ENCODE peak calls at places on chromosomes 7 and 10, in seven cellular contexts. X, D, I, O, B, W and F are unnamed samples.

GRCh38 chr10:126459878-126460481 is 71.7 kb upstream of the ADAM12 start:
- DNase-seq in D (peak), B (no peak), X (no peak), W (peak), O (peak), I (no peak), F (no peak)

GRCh38 chr7:130272456-130273080 is 5.9 kb downstream of the CPA2 start:
- DNase-seq in W (no peak), B (no peak), X (no peak), I (no peak), O (no peak), D (no peak), F (no peak)

GRCh38 chr10:35442006-35442405 is 105.7 kb downstream of the CCNY start:
- DNase-seq in I (no peak), B (no peak), X (no peak), W (no peak), D (no peak), O (no peak), F (peak)

GRCh38 chr7:81159402-81159801 is 240.6 kb upstream of the SEMA3C start:
- DNase-seq in O (no peak), D (no peak), B (no peak), I (no peak), X (no peak), W (no peak), F (no peak)

GRCh38 chr7:132406039-132406438 is 170.2 kb downstream of the PLXNA4 start:
- DNase-seq in O (no peak), X (no peak), I (no peak), B (no peak), D (no peak), W (no peak), F (no peak)

GRCh38 chr10:127815147-127815546 is 77.6 kb downstream of the CLRN3 start:
- DNase-seq in I (no peak), W (no peak), B (no peak), X (no peak), O (no peak), D (no peak), F (no peak)

GRCh38 chr7:33764752-33765451 is 140.4 kb upstream of the BMPER start:
- DNase-seq in O (no peak), W (no peak), X (no peak), D (peak), I (no peak), B (no peak), F (no peak)

GRCh38 chr7:39741942-39742623 is 118.7 kb downstream of the RALA start:
- DNase-seq in B (no peak), W (no peak), D (peak), X (no peak), I (peak), O (no peak), F (peak)

GRCh38 chr10:63137306-63137705 is 4.2 kb downstream of the NRBF2 start:
- DNase-seq in D (peak), W (no peak), X (no peak), B (no peak), O (no peak), I (no peak), F (peak)

GRCh38 chr10:116272497-116273221 is at the start of gene GFRA1:
- DNase-seq in I (no peak), B (peak), O (no peak), D (peak), W (no peak), X (peak), F (no peak)

GRCh38 chr7:148303295-148304013 is 287.1 kb upstream of the C7orf33 start:
- DNase-seq in X (no peak), O (peak), I (peak), D (peak), W (no peak), B (peak), F (no peak)

GRCh38 chr7:115267503-115267902 is 345.6 kb downstream of the MDFIC start:
- DNase-seq in O (no peak), X (no peak), D (no peak), B (no peak), I (no peak), W (no peak), F (no peak)

GRCh38 chr7:117872565-117873055 is 631 bp downstream of the CTTNBP2 start:
- DNase-seq in B (peak), W (no peak), O (no peak), X (peak), I (no peak), D (no peak), F (no peak)
- TF ChIP-seq CTCF in B (no peak), W (peak), O (no peak), X (no peak), I (no peak), D (no peak), F (no peak)

GRCh38 chr7:122143751-122144711 is at the start of gene AASS:
- DNase-seq in W (peak), B (peak), D (peak), O (peak), I (peak), X (peak), F (peak)
- TF ChIP-seq CTCF in W (peak), B (no peak), D (peak), O (peak), I (no peak), X (no peak), F (no peak)

DNA sequence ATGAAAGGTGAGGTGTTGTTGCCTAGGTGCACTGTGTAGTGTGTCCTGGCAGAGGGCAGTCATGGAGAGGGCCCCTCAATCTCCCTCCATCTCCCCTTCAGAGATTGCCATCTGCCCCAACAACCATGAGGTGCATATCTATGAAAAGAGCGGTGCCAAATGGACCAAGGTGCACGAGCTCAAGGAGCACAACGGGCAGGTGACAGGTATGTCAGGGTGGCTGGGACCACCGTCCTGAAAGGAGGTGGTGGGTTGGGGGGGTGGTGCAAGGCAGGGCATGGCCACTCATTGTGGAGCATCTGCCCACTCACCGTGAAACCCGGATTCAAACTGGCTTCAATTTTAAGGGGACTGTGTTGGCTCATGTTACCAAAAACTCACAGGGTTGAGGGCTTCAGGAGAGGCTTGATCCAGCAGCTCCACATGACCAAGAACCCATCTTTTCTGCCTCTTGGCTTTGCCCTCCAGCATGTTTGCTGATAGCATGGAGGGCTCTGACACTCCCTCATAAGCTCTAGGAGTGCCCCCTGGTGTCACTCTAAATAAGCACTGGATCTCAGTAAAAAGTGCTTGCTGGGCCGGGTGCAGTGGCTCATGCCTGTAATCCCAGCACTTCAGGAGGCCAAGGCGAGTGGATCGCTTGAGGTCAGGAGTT is 12.2 kb downstream of the ARPC1B start:
- DNase-seq in D (peak), O (no peak), I (no peak), B (no peak), X (no peak), W (no peak), F (peak)
- TF ChIP-seq CTCF in D (peak), O (peak), I (no peak), B (peak), X (peak), W (no peak), F (peak)

DNA sequence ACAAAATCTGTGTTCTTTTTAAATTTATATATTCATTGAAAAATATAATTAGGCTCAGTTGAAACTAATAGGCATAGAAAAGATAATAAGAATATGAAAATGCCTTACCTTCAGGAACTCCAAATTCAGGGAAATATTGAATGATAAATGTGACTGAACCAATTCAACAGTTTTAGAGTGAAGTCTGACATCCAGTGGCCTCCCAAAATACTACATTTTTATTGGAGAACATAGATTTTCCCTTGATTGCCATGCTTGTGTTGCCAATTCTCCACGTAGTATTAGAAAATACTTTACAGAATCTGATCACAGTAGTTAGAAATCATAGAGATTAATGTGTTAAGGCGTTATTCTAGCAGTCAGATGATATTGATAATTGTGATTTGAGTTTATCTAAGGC is 1246.7 kb downstream of the GATA3 start:
- DNase-seq in I (no peak), X (no peak), W (no peak), B (no peak), O (no peak), D (no peak), F (no peak)
- TF ChIP-seq CTCF in I (no peak), X (no peak), W (peak), B (no peak), O (no peak), D (no peak), F (no peak)

GRCh38 chr7:73971701-73972341 is 56.2 kb upstream of the ELN start:
- DNase-seq in B (no peak), D (no peak), W (no peak), X (no peak), I (no peak), O (no peak), F (no peak)
- TF ChIP-seq CTCF in B (no peak), D (no peak), W (peak), X (no peak), I (no peak), O (no peak), F (no peak)

DNA sequence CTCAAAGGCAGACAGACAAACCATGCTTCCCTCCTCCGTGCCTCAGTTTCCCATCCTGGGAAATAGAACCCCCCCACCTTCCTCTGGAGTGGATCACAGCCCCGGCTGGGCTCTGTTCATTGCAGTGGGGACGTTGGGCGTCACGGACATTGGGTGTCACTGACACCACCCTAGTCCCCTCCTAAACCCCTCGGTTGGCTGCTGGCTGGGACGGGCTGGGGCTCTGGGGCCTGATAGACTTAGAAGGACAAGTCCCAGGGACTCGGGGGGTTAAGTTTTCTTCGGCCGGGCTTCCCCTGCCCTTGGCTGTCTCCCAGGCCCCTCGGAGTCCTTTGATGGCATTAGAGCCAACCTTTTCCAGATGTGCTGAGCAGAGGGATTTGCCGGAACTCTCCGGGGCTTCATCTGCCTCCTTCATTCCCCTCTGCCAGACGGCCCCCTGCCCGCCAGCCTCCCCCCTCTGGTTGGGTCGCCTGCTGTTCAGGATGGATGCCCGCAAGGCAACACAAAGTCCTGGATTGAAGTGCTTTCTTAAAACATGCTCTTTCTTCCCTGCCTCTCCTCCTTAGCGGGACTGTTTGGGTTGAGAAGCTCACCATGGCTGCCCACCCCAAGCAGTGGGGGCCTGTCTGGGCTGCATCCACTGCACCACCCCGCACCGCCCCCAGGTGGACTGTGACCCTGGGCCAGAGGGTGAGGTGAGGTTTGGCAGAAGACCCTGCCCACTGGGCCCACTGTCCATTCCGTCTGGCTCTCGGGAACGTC is 73.0 kb downstream of the COL26A1 start:
- DNase-seq in W (no peak), B (no peak), I (no peak), O (no peak), D (no peak), X (no peak), F (no peak)
- TF ChIP-seq CTCF in W (no peak), B (no peak), I (no peak), O (no peak), D (no peak), X (no peak), F (no peak)

GRCh38 chr10:100618856-100619255 is 83.1 kb downstream of the HIF1AN start:
- DNase-seq in I (no peak), X (no peak), D (no peak), W (no peak), O (no peak), B (no peak), F (no peak)

GRCh38 chr10:100623541-100623940 is 87.8 kb downstream of the HIF1AN start:
- DNase-seq in W (no peak), I (no peak), O (no peak), X (no peak), B (no peak), D (no peak), F (no peak)

GRCh38 chr10:100620087-100620835 is 84.5 kb downstream of the HIF1AN start:
- DNase-seq in O (no peak), W (no peak), B (no peak), D (no peak), I (no peak), X (no peak), F (no peak)

GRCh38 chr10:100624298-100624697 is 88.6 kb downstream of the HIF1AN start:
- DNase-seq in D (no peak), I (no peak), O (no peak), X (no peak), B (no peak), W (no peak), F (no peak)

DNA sequence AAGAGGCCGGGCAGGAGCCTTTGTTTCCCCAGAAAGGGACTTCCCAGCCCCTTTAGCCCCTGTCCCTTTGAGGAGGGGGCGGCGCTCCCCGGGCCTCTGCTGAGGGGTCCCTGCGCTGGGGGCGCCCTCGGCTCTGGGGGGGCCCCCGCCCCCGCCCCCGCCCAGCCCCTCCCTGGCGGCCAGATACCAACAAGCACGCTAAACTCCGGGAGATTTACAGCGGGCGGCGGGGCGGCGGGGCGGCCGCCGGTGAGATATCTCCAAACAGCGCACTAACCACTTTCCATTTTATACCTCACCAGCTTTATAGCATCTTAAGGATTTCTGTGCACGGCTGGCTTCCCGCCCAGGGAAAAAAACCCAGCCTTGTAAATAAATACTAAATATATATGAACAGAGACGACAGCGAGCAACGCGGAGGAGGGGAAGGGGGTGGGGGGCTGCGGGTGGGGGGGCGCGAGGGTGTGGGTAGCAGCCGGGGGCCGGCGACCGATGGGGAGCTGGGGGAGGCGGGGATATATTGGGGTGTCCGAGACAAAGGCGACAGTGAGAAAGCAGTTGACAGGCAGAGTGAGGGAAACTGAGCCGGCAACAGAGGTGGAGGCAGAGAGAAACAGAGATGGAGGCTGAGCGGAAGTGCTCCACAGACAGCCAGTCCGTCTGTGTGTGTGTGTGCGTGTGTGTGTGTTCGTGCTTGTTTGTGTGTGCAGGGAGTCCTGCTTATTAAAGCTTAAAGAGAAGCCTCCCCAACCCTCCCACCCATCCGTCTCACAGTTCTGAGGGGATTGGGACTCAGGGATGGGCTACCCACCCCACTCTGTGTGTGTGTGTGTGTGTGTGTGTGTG is 85.8 kb downstream of the HIF1AN start:
- DNase-seq in D (peak), O (no peak), W (no peak), B (no peak), X (no peak), I (no peak), F (peak)
- TF ChIP-seq CTCF in D (no peak), O (no peak), W (no peak), B (no peak), X (no peak), I (no peak), F (no peak)